ENCODE peak calls at places on chromosome 15, in nine cellular contexts. Z is A549; O is endothelial cell of umbilical vein; D is fibroblast of lung; Q is right atrium auricular region; G is sigmoid colon; C is CD8-positive, alpha-beta T cell; B is left lung; U is stomach. T is an unnamed sample.
A peak's percentile ranks its signal among the peaks of the same experiment; 100 is the strongest.

GRCh38 chr15:47293763-47294162 is 423.5 kb upstream of the SEMA6D start:
- DNase-seq in Z (no peak), O (no peak), D (peak; percentile 99), Q (peak; percentile 67), G (peak; percentile 90), C (no peak), B (peak; percentile 74), U (no peak), T (no peak)

GRCh38 chr15:73005450-73005849 is 46.8 kb upstream of the NEO1 start:
- DNase-seq in Z (no peak), O (no peak), D (no peak), Q (no peak), G (no peak), C (no peak), B (no peak), U (no peak), T (no peak)

GRCh38 chr15:25862469-25863066 is 559 bp downstream of the ATP10A start:
- DNase-seq in Z (peak; percentile 53), O (no peak), D (peak; percentile 34), Q (no peak), G (no peak), C (peak; percentile 47), B (no peak), U (peak; percentile 36), T (peak; percentile 78)

GRCh38 chr15:78129098-78130011 is 1.9 kb downstream of the CIB2 start:
- DNase-seq in Z (no peak), O (no peak), D (no peak), Q (no peak), G (no peak), C (no peak), B (no peak), U (no peak), T (no peak)

GRCh38 chr15:65833501-65834220 is 35.6 kb upstream of the RAB11A start:
- DNase-seq in Z (no peak), O (peak; percentile 66), D (no peak), Q (no peak), G (no peak), C (no peak), B (no peak), U (peak; percentile 43), T (no peak)

GRCh38 chr15:78875107-78875914 is 2.6 kb downstream of the MORF4L1 start:
- DNase-seq in Z (no peak), O (no peak), D (no peak), Q (no peak), G (no peak), C (no peak), B (no peak), U (no peak), T (peak; percentile 54)

GRCh38 chr15:25899870-25900269 is 36.7 kb upstream of the ATP10A start:
- DNase-seq in Z (no peak), O (no peak), D (no peak), Q (no peak), G (no peak), C (no peak), B (no peak), U (no peak), T (no peak)

GRCh38 chr15:49918106-49918505 is 200.9 kb downstream of the ATP8B4 start:
- DNase-seq in Z (no peak), O (peak; percentile 1), D (peak; percentile 61), Q (no peak), G (no peak), C (no peak), B (no peak), U (no peak), T (no peak)

GRCh38 chr15:75130597-75131268 is 70.9 kb upstream of the C15orf39 start:
- DNase-seq in Z (no peak), O (no peak), D (no peak), Q (no peak), G (no peak), C (no peak), B (no peak), U (no peak), T (peak; percentile 22)

GRCh38 chr15:52289629-52290081 is 5.9 kb downstream of the MYO5C start:
- DNase-seq in Z (peak; percentile 46), O (no peak), D (no peak), Q (no peak), G (no peak), C (no peak), B (peak; percentile 85), U (peak; percentile 66), T (no peak)

GRCh38 chr15:46365612-46366011 is 730.8 kb downstream of the SQOR start:
- DNase-seq in Z (no peak), O (no peak), D (peak; percentile 73), Q (no peak), G (peak; percentile 62), C (no peak), B (no peak), U (no peak), T (no peak)

GRCh38 chr15:22918056-22918455 is 62.1 kb downstream of the CYFIP1 start:
- DNase-seq in Z (peak; percentile 37), O (no peak), D (peak; percentile 30), Q (no peak), G (no peak), C (no peak), B (no peak), U (no peak), T (no peak)

GRCh38 chr15:93159892-93160398 is 70.9 kb upstream of the RGMA start:
- DNase-seq in Z (no peak), O (no peak), D (no peak), Q (no peak), G (no peak), C (no peak), B (no peak), U (no peak), T (no peak)
- TF ChIP-seq CTCF in Z (no peak), O (no peak), D (no peak), Q (no peak), G (no peak), C (no peak), B (no peak), U (no peak), T (no peak)

GRCh38 chr15:101171954-101172353 is 79.9 kb downstream of the CHSY1 start:
- DNase-seq in Z (no peak), O (no peak), D (no peak), Q (no peak), G (peak; percentile 53), C (no peak), B (no peak), U (no peak), T (no peak)

GRCh38 chr15:101175396-101175795 is 76.5 kb downstream of the CHSY1 start:
- DNase-seq in Z (no peak), O (no peak), D (no peak), Q (no peak), G (no peak), C (no peak), B (no peak), U (no peak), T (no peak)

GRCh38 chr15:101174152-101174920 is 77.5 kb downstream of the CHSY1 start:
- DNase-seq in Z (no peak), O (no peak), D (no peak), Q (no peak), G (no peak), C (no peak), B (no peak), U (no peak), T (no peak)

GRCh38 chr15:101172421-101173097 is 79.3 kb downstream of the CHSY1 start:
- DNase-seq in Z (no peak), O (no peak), D (peak; percentile 63), Q (no peak), G (no peak), C (no peak), B (no peak), U (no peak), T (peak; percentile 50)

GRCh38 chr15:101173233-101174119 is 78.4 kb downstream of the CHSY1 start:
- DNase-seq in Z (no peak), O (no peak), D (no peak), Q (no peak), G (no peak), C (no peak), B (no peak), U (no peak), T (no peak)
- H3K4me1 ChIP-seq in Z (peaks cover 3% of the 10 kb centered on the region), O (peaks cover 44% of the 10 kb centered on the region), D (peaks cover 28% of the 10 kb centered on the region), Q (no peaks in the 10 kb centered on the region), G (peaks cover 6% of the 10 kb centered on the region), C (peaks cover 3% of the 10 kb centered on the region), B (peaks cover 2% of the 10 kb centered on the region), U (peaks cover 25% of the 10 kb centered on the region), T (no peaks in the 10 kb centered on the region)

GRCh38 chr15:68278345-68279217 is 1.0 kb downstream of the FEM1B start:
- DNase-seq in Z (peak; percentile 86), O (peak; percentile 79), D (peak; percentile 51), Q (no peak), G (no peak), C (no peak), B (no peak), U (no peak), T (peak; percentile 89)

GRCh38 chr15:68281008-68281407 is 3.5 kb downstream of the FEM1B start:
- DNase-seq in Z (no peak), O (peak; percentile 33), D (no peak), Q (no peak), G (no peak), C (no peak), B (no peak), U (no peak), T (no peak)

GRCh38 chr15:68277605-68278344 is at the start of gene FEM1B:
- DNase-seq in Z (peak; percentile 98), O (peak; percentile 92), D (peak; percentile 95), Q (peak; percentile 93), G (peak; percentile 97), C (peak; percentile 81), B (peak; percentile 93), U (peak; percentile 90), T (peak; percentile 95)

GRCh38 chr15:68279218-68279533 is 1.6 kb downstream of the FEM1B start:
- DNase-seq in Z (no peak), O (no peak), D (no peak), Q (no peak), G (no peak), C (no peak), B (no peak), U (no peak), T (no peak)

GRCh38 chr15:68279779-68280745 is 2.5 kb downstream of the FEM1B start:
- DNase-seq in Z (no peak), O (no peak), D (no peak), Q (no peak), G (no peak), C (no peak), B (no peak), U (no peak), T (no peak)
- H3K4me3 ChIP-seq in Z (peak overlapping the region; percentile 69), O (no peak overlapping the region), D (peak overlapping the region; percentile 98), Q (peak overlapping the region; percentile 88), G (peak overlapping the region; percentile 92), C (peak overlapping the region; percentile 93), B (peak overlapping the region; percentile 79), U (peak overlapping the region; percentile 78), T (peak overlapping the region; percentile 98)

DNA sequence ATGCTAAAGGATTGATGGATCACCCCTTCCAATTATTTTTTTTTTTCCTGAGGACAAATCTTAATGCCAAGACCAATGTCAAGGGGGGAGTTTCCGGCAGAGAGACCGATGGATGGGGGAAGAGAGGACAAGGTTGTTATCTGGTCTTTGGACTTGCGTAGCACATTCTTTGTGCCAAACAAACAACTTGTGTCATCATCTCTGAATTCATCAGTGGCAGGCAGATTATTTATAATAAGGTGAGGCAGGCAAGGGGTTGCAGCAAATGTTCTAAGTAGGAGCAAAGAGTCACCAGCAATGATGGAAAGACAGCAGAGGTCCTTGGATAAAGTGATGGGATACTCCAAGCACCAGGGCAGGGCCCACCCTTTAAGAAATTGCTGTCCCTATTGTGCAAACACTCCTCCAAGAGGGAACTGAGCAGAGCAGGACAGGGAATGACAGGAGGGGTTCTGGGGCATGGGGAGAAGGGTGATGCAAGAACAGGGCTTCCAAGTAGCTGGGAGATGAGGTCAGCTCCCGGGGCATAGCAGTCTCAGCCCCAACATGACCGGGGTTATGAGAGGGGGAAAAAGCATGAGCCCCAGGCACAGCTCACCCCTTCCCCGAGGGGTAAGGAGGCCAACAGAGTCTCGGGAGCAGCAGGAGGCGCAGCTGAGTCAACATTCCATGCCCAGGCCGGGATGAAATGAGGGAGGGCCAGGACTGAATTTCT is 57.4 kb downstream of the ANXA2 start:
- DNase-seq in Z (no peak), O (no peak), D (no peak), Q (no peak), G (no peak), C (no peak), B (no peak), U (no peak), T (peak; percentile 71)
- TF ChIP-seq CTCF in Z (peak; percentile 23), O (no peak), D (no peak), Q (no peak), G (no peak), C (no peak), B (no peak), U (no peak), T (peak; percentile 35)